ENCODE peak calls at places on chromosomes 11 and 22, in ten cellular contexts. L is stimulated activated CD4-positive, alpha-beta T cell treated with anti-CD3 and anti-CD28 coated beads, Interleukin-12 subunit alpha, Interleukin-12 subunit beta, amount 100 ng/mL, for 4 hours; Q is hepatic stellate cell; M is iPS DF 19.7; I is CD8-positive, alpha-beta T cell; J is cardiac muscle cell; X is naive thymus-derived CD8-positive, alpha-beta T cell; H is AG04450; F is ELR; S is M059J. V is an unnamed sample.

GRCh38 chr11:65485820-65486219 is 13.0 kb upstream of the MALAT1 start:
- DNase-seq in L (no peak), Q (no peak), M (no peak), I (no peak), J (no peak), X (no peak), H (no peak), F (no peak), S (peak), V (no peak)

GRCh38 chr11:116990061-116990473 is 108.2 kb downstream of the SIK3 start:
- DNase-seq in L (no peak), Q (peak), M (no peak), I (no peak), J (peak), X (no peak), H (peak), F (peak), S (peak), V (peak)

GRCh38 chr11:17719940-17720795 is 797 bp downstream of the MYOD1 start:
- DNase-seq in L (no peak), Q (no peak), M (no peak), I (no peak), J (peak), X (no peak), H (no peak), F (peak), S (no peak), V (peak)

GRCh38 chr11:13538044-13538443 is 42.2 kb upstream of the PTH start:
- DNase-seq in L (no peak), Q (no peak), M (no peak), I (no peak), J (no peak), X (no peak), H (no peak), F (no peak), S (no peak), V (no peak)

GRCh38 chr11:18191376-18191775 is 18.7 kb downstream of the MRGPRX4 start:
- DNase-seq in L (no peak), Q (no peak), M (no peak), I (no peak), J (peak), X (no peak), H (no peak), F (no peak), S (no peak), V (no peak)

GRCh38 chr11:126538071-126538470 is 182.6 kb downstream of the ST3GAL4 start:
- DNase-seq in L (no peak), Q (no peak), M (no peak), I (no peak), J (no peak), X (no peak), H (no peak), F (no peak), S (no peak), V (no peak)

GRCh38 chr22:46416537-46417267 is 81.2 kb downstream of the TRMU start:
- DNase-seq in L (no peak), Q (no peak), M (no peak), I (no peak), J (peak), X (no peak), H (no peak), F (no peak), S (peak), V (no peak)

GRCh38 chr11:118304809-118305248 is 299 bp downstream of the CD3E start:
- DNase-seq in L (no peak), Q (no peak), M (no peak), I (no peak), J (no peak), X (peak), H (no peak), F (no peak), S (no peak), V (no peak)

GRCh38 chr22:28316014-28316413 is 363.6 kb downstream of the TTC28 start:
- DNase-seq in L (no peak), Q (no peak), M (no peak), I (no peak), J (no peak), X (no peak), H (no peak), F (no peak), S (no peak), V (no peak)

GRCh38 chr11:68128682-68129327 is 7.6 kb upstream of the CHKA start:
- DNase-seq in L (no peak), Q (peak), M (no peak), I (no peak), J (peak), X (no peak), H (peak), F (peak), S (peak), V (peak)

GRCh38 chr11:65560555-65561418 is 2.6 kb upstream of the LTBP3 start:
- DNase-seq in L (no peak), Q (peak), M (no peak), I (no peak), J (peak), X (no peak), H (no peak), F (peak), S (peak), V (peak)

GRCh38 chr11:125626381-125626950 is 1.5 kb downstream of the CHEK1 start:
- DNase-seq in L (peak), Q (peak), M (no peak), I (peak), J (no peak), X (peak), H (no peak), F (no peak), S (no peak), V (no peak)

GRCh38 chr11:75893202-75893601 is 78.2 kb downstream of the UVRAG start:
- DNase-seq in L (no peak), Q (no peak), M (no peak), I (no peak), J (no peak), X (no peak), H (no peak), F (no peak), S (no peak), V (no peak)